ENCODE peak calls at places on chromosomes 11 and 22, in five cellular contexts. F is Panc1, E is tibial nerve, I is endodermal cell, G is cardiac fibroblast. O is an unnamed sample.

GRCh38 chr11:134384406-134384805 is 27.6 kb downstream of the B3GAT1 start:
- DNase-seq in I (no peak), F (no peak), G (no peak), E (no peak), O (no peak)

GRCh38 chr11:12157241-12157661 is 46.9 kb downstream of the MICAL2 start:
- DNase-seq in I (no peak), G (peak), F (no peak), E (no peak), O (no peak)

GRCh38 chr11:112453601-112454577 is 193.2 kb upstream of the PLET1 start:
- DNase-seq in I (peak), F (no peak), E (no peak), G (peak), O (no peak)

GRCh38 chr22:47129902-47130301 is 367.5 kb downstream of the TBC1D22A start:
- DNase-seq in I (no peak), E (no peak), F (no peak), G (no peak), O (no peak)

GRCh38 chr11:125071408-125071807 is 8.3 kb downstream of the SLC37A2 start:
- DNase-seq in G (no peak), F (no peak), E (peak), I (peak), O (no peak)

GRCh38 chr11:8610532-8611116 is 16.6 kb upstream of the STK33 start:
- DNase-seq in E (no peak), G (no peak), I (peak), F (no peak), O (no peak)

GRCh38 chr11:129814244-129814992 is 1.2 kb upstream of the TMEM45B start:
- DNase-seq in F (no peak), E (no peak), I (peak), G (no peak), O (no peak)

GRCh38 chr11:2772544-2773031 is 72.8 kb upstream of the KCNQ1OT1 start:
- DNase-seq in G (peak), I (peak), F (no peak), E (no peak), O (no peak)

GRCh38 chr22:28112548-28113043 is 193.5 kb upstream of the PITPNB start:
- DNase-seq in G (peak), I (peak), E (no peak), F (no peak), O (peak)

GRCh38 chr11:97259884-97260283 is 870.1 kb downstream of the JRKL start:
- DNase-seq in E (no peak), F (no peak), G (no peak), I (no peak), O (no peak)

GRCh38 chr11:63663809-63664208 is 7.4 kb downstream of the ATL3 start:
- DNase-seq in F (no peak), G (peak), I (peak), E (no peak), O (no peak)

GRCh38 chr11:104003491-104003890 is 32.9 kb upstream of the DDI1 start:
- DNase-seq in G (peak), I (no peak), F (no peak), E (no peak), O (no peak)

GRCh38 chr22:35344956-35345690 is 35.8 kb upstream of the HMOX1 start:
- DNase-seq in G (no peak), E (no peak), F (no peak), I (no peak), O (no peak)
- H3K4me3 ChIP-seq in G (no peak), E (no peak), F (no peak), I (no peak), O (no peak)

DNA sequence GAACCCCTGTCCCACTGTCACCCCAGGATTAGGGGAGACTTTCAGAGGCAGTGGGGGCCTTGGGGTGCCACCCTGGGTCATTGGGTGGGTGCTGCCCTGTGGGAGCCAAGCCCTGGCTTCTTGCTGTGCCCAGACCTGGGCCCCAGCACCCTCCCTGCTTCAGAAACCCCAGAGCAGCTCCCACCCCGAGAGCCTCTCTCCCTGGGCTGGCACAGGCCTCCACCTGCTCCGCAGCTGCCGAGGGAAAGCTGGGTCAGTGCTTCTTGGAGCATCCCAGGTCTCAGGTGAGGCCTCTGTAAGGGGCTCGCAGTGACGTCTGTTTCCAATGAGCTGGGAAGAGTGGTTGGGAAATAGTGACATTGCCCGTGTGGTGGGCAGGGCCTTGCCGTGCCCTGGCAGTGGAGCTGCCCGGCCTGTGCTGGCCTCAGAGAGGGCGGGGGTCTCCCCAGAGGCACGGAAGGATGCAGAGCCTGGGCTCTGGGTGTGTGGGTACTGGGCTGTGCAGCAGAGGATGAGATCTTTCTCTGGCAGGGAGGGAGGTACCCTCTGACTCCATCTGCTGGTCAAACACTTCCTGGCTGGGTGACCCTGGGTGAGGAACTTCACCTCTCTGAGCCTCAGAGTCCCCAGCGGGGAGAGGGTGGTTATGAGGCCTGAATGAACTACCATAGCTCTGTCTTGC is 23.0 kb downstream of the C22orf23 start:
- DNase-seq in I (peak), F (no peak), E (peak), G (peak), O (no peak)
- TF ChIP-seq CTCF in I (peak), F (peak), E (peak), G (peak), O (peak)

DNA sequence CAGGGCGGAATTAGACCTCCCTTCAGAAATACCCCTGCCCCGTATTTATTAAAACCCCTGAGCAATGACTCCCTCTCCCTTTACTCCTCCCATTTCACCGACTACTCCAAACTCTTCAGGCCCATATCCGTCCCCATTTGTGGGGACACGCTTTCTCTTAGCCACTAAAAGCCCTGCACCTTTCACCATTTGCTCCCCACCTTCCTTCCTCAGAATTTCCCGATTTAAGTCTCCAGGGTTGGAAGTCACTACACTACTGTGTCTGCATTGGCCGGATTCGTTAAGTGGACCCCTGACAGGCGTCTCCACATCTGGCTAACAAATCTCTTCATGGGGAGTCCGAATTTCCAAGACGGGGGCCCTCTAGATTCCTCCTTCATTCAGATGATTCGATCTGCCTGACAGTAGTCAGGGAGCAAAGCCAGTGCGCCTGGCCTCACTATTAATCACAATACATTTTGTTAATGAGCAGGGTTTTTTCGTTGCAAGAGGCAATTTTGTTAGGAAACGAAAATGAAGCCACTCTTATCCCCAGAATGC is 4.5 kb downstream of the SLC17A6 start:
- DNase-seq in F (no peak), E (no peak), I (peak), G (no peak), O (no peak)
- H3K4me3 ChIP-seq in F (no peak), E (no peak), I (peak), G (no peak), O (no peak)

GRCh38 chr11:44595006-44595405 is 29.5 kb downstream of the CD82 start:
- DNase-seq in I (no peak), E (no peak), G (no peak), F (no peak), O (no peak)

GRCh38 chr11:44598831-44599230 is 33.4 kb downstream of the CD82 start:
- DNase-seq in I (no peak), F (no peak), G (no peak), E (no peak), O (no peak)

GRCh38 chr11:44595964-44596381 is 30.5 kb downstream of the CD82 start:
- DNase-seq in F (no peak), E (peak), G (no peak), I (no peak), O (no peak)

GRCh38 chr11:44597358-44598009 is 32.0 kb downstream of the CD82 start:
- DNase-seq in I (no peak), E (no peak), F (no peak), G (no peak), O (no peak)

GRCh38 chr11:44596541-44597276 is 31.2 kb downstream of the CD82 start:
- DNase-seq in E (no peak), G (no peak), F (no peak), I (peak), O (no peak)
- TF ChIP-seq CTCF in E (no peak), G (no peak), F (no peak), I (no peak), O (no peak)

GRCh38 chr11:75563501-75563977 is 1.5 kb downstream of the SERPINH1 start:
- DNase-seq in I (no peak), F (no peak), G (no peak), E (no peak), O (no peak)

GRCh38 chr11:75565916-75566762 is 4.1 kb downstream of the SERPINH1 start:
- DNase-seq in E (no peak), G (no peak), F (no peak), I (no peak), O (no peak)

GRCh38 chr11:75563978-75564552 is 2.0 kb downstream of the SERPINH1 start:
- DNase-seq in F (no peak), I (peak), G (peak), E (peak), O (no peak)

GRCh38 chr11:75566763-75567279 is 4.8 kb downstream of the SERPINH1 start:
- DNase-seq in E (no peak), G (no peak), F (no peak), I (no peak), O (no peak)

DNA sequence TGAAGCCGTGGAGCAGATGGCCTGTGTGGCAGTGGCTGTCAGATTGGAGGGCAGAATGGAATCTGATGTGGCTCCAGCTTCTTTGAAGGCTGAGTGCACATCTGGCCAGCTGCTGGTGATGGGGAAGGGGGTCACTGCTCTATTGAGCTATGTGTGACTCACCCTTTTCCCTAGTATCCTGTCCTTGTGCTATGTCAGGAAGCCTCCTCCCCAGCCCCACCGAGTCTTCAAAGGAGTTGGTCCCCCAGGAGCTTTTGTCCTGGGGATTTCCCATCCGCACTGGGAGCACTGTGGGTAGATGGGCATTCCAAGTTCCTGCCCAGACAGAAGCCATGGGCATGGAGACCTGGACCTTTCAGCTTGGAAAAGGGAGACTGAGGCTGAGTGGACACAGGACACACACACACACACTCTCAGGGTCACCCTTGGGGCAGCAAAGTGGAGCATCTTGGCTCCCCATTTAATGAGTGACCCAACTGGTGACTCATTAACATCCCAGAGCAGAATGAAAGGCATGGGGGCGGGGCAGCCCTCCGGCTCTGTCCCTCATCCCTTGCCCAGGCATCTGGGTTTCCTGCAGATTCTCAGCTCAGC is 3.3 kb downstream of the SERPINH1 start:
- DNase-seq in I (peak), F (no peak), G (peak), E (peak), O (no peak)
- H3K4me3 ChIP-seq in I (peak), F (no peak), G (peak), E (no peak), O (peak)

GRCh38 chr22:21659864-21660525 is 5.8 kb upstream of the PPIL2 start:
- DNase-seq in G (no peak), E (no peak), I (no peak), F (no peak), O (no peak)
- TF ChIP-seq CTCF in G (no peak), E (no peak), I (no peak), F (no peak), O (no peak)

GRCh38 chr11:64757549-64758329 is 2.0 kb downstream of the PYGM start:
- DNase-seq in F (no peak), I (peak), E (no peak), G (no peak), O (no peak)

GRCh38 chr11:64760759-64761417 is 1.1 kb upstream of the PYGM start:
- DNase-seq in G (no peak), I (peak), F (no peak), E (no peak), O (no peak)

GRCh38 chr11:64758330-64759079 is 1.3 kb downstream of the PYGM start:
- DNase-seq in I (peak), E (no peak), F (no peak), G (no peak), O (no peak)

GRCh38 chr11:64759722-64760719 is at the start of gene PYGM:
- DNase-seq in G (peak), I (peak), F (no peak), E (peak), O (no peak)

DNA sequence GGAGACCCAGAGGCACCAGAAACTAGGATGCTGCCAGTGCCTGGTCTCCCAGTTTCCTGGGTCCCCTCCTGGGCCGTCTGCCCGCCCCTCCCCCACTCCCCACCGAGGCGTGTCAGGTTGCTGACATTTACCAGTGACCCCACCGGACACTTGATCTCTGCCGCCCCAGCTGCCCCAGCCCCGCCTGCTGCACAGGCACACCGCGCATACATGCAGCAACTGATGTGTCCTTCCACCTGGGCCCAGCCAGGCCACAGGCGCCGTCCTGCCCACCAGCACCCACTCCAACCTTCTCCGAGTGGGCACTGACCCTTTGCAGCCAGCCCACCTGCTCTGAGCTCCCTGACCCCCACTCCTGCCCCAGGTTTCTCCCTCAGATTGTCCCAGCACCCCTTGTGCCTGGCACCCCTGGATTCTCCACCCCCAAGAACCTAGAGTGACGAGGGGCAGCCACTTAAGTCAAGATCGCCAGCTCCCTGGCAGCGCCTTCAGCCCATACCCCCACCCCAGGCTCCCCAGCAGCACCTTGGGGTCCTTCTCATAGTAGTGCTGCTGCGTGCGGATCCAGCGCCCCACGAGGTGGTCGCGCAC is 548 bp downstream of the PYGM start:
- DNase-seq in I (no peak), F (no peak), G (no peak), E (no peak), O (no peak)
- H3K4me3 ChIP-seq in I (no peak), F (no peak), G (peak), E (peak), O (no peak)